ENCODE peak calls at places on chromosome 4, in ten cellular contexts. J is right atrium auricular region, V is astrocyte of the cerebellum, Y is BE2C, S is fibroblast of villous mesenchyme, H is PC-3, I is left ventricle myocardium inferior, A is brain microvascular endothelial cell, P is pancreas, R is epithelial cell of esophagus. C is an unnamed sample.

GRCh38 chr4:83629945-83630684 is 94.2 kb downstream of the GPAT3 start:
- DNase-seq in J (no peak), V (no peak), Y (no peak), S (peak; percentile 99), H (peak; percentile 25), I (peak; percentile 36), A (peak; percentile 21), P (peak; percentile 30), R (peak; percentile 86), C (peak; percentile 83)

GRCh38 chr4:40908702-40909362 is 159.1 kb downstream of the NSUN7 start:
- DNase-seq in J (peak; percentile 69), V (peak; percentile 63), Y (peak; percentile 85), S (peak; percentile 76), H (peak; percentile 72), I (peak; percentile 45), A (peak; percentile 73), P (peak; percentile 45), R (peak; percentile 84), C (peak; percentile 68)

GRCh38 chr4:185761352-185762235 is 50.4 kb downstream of the SORBS2 start:
- DNase-seq in J (no peak), V (no peak), Y (no peak), S (peak; percentile 43), H (peak; percentile 56), I (no peak), A (no peak), P (no peak), R (peak; percentile 36), C (peak; percentile 55)

GRCh38 chr4:100935090-100935489 is 412.2 kb downstream of the PPP3CA start:
- DNase-seq in J (no peak), V (no peak), Y (no peak), S (no peak), H (peak; percentile 44), I (no peak), A (no peak), P (no peak), R (peak; percentile 48), C (peak; percentile 32)

GRCh38 chr4:159764343-159764952 is 661.6 kb downstream of the RAPGEF2 start:
- DNase-seq in J (no peak), V (peak; percentile 71), Y (peak; percentile 51), S (peak; percentile 5), H (peak; percentile 64), I (no peak), A (peak; percentile 70), P (peak; percentile 6), R (peak; percentile 71), C (peak; percentile 64)

GRCh38 chr4:19756661-19757060 is 495.0 kb upstream of the SLIT2 start:
- DNase-seq in J (no peak), V (no peak), Y (no peak), S (peak; percentile 51), H (no peak), I (no peak), A (no peak), P (no peak), R (peak; percentile 21), C (no peak)

GRCh38 chr4:35689866-35690265 is 554.4 kb downstream of the ARAP2 start:
- DNase-seq in J (no peak), V (no peak), Y (no peak), S (no peak), H (no peak), I (no peak), A (no peak), P (no peak), R (no peak), C (no peak)

GRCh38 chr4:519885-520595 is 21.0 kb downstream of the PIGG start:
- DNase-seq in J (no peak), V (no peak), Y (no peak), S (no peak), H (no peak), I (no peak), A (no peak), P (no peak), R (peak; percentile 72), C (peak; percentile 55)

GRCh38 chr4:95590615-95591014 is 41.8 kb upstream of the UNC5C start:
- DNase-seq in J (no peak), V (no peak), Y (no peak), S (no peak), H (no peak), I (no peak), A (no peak), P (no peak), R (no peak), C (no peak)

GRCh38 chr4:93649828-93650227 is 178.7 kb upstream of the ATOH1 start:
- DNase-seq in J (no peak), V (no peak), Y (no peak), S (no peak), H (no peak), I (no peak), A (no peak), P (no peak), R (no peak), C (no peak)

GRCh38 chr4:19382993-19383392 is 868.7 kb upstream of the SLIT2 start:
- DNase-seq in J (no peak), V (peak; percentile 71), Y (no peak), S (peak; percentile 17), H (peak; percentile 55), I (no peak), A (no peak), P (no peak), R (peak; percentile 35), C (peak; percentile 49)

GRCh38 chr4:128600996-128601857 is 208.3 kb upstream of the JADE1 start:
- DNase-seq in J (peak; percentile 70), V (peak; percentile 94), Y (peak; percentile 89), S (peak; percentile 97), H (peak; percentile 89), I (peak; percentile 43), A (peak; percentile 96), P (peak; percentile 81), R (peak; percentile 95), C (peak; percentile 97)

GRCh38 chr4:129350800-129351199 is 254.8 kb downstream of the C4orf33 start:
- DNase-seq in J (no peak), V (no peak), Y (peak; percentile 21), S (no peak), H (peak; percentile 50), I (no peak), A (no peak), P (no peak), R (peak; percentile 92), C (peak; percentile 79)

GRCh38 chr4:3288571-3289094 is 4.2 kb upstream of the RGS12 start:
- DNase-seq in J (no peak), V (no peak), Y (no peak), S (no peak), H (no peak), I (no peak), A (no peak), P (no peak), R (no peak), C (no peak)

GRCh38 chr4:140012688-140013087 is 141.3 kb downstream of the MAML3 start:
- DNase-seq in J (peak; percentile 77), V (peak; percentile 63), Y (peak; percentile 19), S (peak; percentile 83), H (peak; percentile 93), I (peak; percentile 38), A (peak; percentile 89), P (peak; percentile 66), R (peak; percentile 79), C (peak; percentile 87)

GRCh38 chr4:57405359-57405758 is 295.2 kb upstream of the IGFBP7 start:
- DNase-seq in J (no peak), V (no peak), Y (no peak), S (no peak), H (peak; percentile 98), I (no peak), A (no peak), P (no peak), R (peak; percentile 99), C (peak; percentile 97)

DNA sequence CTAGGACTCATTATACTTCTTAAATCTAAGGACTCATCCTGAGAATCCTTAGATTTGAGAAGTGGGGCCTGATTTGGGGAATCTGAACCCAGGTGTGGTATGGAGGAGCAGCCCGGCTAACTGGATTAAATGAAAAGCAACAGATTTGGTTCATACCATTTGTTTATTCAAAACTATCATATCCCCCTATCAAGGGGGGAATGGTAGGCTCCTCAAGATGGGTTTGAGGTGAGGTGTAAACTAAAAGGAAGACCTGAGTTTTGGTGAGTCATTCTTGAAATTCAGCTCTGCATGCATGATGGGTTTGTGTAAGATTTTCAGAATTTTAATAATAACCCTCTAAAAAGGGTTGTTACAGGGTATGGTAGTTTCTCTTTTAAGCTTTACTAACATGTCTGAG is 53.4 kb downstream of the CASP6 start:
- DNase-seq in J (no peak), V (no peak), Y (no peak), S (no peak), H (no peak), I (no peak), A (no peak), P (no peak), R (no peak), C (no peak)
- H3K4me3 ChIP-seq in J (no peak overlapping the region), V (no peak overlapping the region), Y (no peak overlapping the region), S (no peak overlapping the region), H (no peak overlapping the region), I (no peak overlapping the region), A (no peak overlapping the region), P (no peak overlapping the region), R (no peak overlapping the region), C (no peak overlapping the region)

DNA sequence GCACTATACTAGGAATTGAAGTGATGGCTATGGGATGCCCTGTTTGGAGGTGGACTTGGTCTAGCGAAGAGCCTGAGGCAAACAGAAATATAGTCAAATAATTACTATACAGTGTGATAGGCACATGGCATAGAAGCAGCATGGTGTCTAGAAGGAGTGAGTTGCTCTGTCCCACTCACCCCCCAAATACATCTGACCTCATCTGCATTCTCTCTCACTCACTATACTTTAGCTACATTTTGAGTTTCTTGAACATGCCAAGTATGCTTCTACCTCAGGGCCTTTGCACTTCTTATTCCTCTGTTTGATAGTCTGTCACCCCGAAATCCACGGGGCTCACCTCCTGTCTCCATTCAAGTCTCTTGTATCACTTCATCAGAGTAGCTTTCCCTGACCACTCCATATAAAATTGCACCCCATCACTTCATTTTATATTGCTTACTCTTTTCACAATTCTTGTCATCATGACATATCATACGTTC is 2.6 kb upstream of the FIP1L1 start:
- DNase-seq in J (no peak), V (no peak), Y (no peak), S (no peak), H (no peak), I (no peak), A (no peak), P (no peak), R (no peak), C (no peak)
- TF ChIP-seq CTCF in J (no peak), V (no peak), Y (no peak), S (no peak), H (no peak), I (no peak), A (no peak), P (no peak), R (no peak), C (no peak)

GRCh38 chr4:114034189-114034588 is 54.7 kb upstream of the ARSJ start:
- DNase-seq in J (no peak), V (no peak), Y (no peak), S (no peak), H (no peak), I (no peak), A (no peak), P (no peak), R (no peak), C (no peak)
- H3K4me3 ChIP-seq in J (no peak overlapping the region), V (no peak overlapping the region), Y (no peak overlapping the region), S (no peak overlapping the region), H (no peak overlapping the region), I (no peak overlapping the region), A (no peak overlapping the region), P (no peak overlapping the region), R (no peak overlapping the region), C (no peak overlapping the region)

DNA sequence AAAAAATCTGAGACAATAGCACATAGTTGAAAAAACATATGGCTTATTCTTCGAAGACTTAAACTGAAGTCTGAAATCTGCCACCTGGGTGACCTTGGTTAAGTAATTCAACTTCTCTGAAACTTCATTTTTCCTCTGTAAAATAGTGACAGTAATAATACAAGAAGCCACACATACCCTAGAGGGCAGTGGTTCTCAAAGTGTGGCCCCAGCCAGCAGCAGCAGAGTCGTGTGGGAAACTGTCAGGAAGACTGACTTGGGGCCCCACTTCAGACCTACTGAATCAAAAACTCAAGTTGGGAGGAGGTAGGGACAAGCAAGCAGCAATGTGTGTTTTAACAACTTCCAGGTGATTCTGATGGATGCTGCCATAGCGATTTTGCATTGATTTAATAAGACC is 249.9 kb downstream of the HNRNPD start:
- DNase-seq in J (no peak), V (no peak), Y (no peak), S (no peak), H (no peak), I (no peak), A (no peak), P (no peak), R (no peak), C (no peak)
- TF ChIP-seq CTCF in J (no peak), V (no peak), Y (no peak), S (no peak), H (no peak), I (no peak), A (no peak), P (no peak), R (no peak), C (no peak)

C was measured in bronchial epithelial cell.